ENCODE peak calls at places on chromosome 22, in seven cellular contexts. S is CD4-positive, alpha-beta T cell; P is HCT116; V is cardiac fibroblast; F is CD8-positive, alpha-beta T cell; H is PC-3; D is H1. L is an unnamed sample.

GRCh38 chr22:22185217-22185616 is 59.4 kb upstream of the VPREB1 start:
- DNase-seq in H (no peak), V (no peak), D (no peak), S (no peak), F (no peak), P (no peak), L (no peak)

GRCh38 chr22:35074583-35074982 is 8.6 kb downstream of the ISX start:
- DNase-seq in D (no peak), P (no peak), V (no peak), H (no peak), F (no peak), S (no peak), L (no peak)

GRCh38 chr22:30422481-30423295 is 2.9 kb upstream of the MTFP1 start:
- DNase-seq in V (peak; percentile 86), D (peak; percentile 76), P (peak; percentile 89), F (no peak), H (peak; percentile 94), S (no peak), L (no peak)

GRCh38 chr22:50460942-50461341 is 13.9 kb downstream of the SBF1 start:
- DNase-seq in D (no peak), F (no peak), H (peak; percentile 13), V (no peak), S (no peak), P (no peak), L (no peak)

GRCh38 chr22:41305646-41306045 is 4.3 kb downstream of the ZC3H7B start:
- DNase-seq in V (peak; percentile 48), P (no peak), S (no peak), D (no peak), F (no peak), H (peak; percentile 83), L (no peak)

GRCh38 chr22:22070371-22070824 is 87.8 kb upstream of the TOP3B start:
- DNase-seq in H (peak; percentile 28), S (no peak), P (no peak), V (no peak), D (no peak), F (no peak), L (no peak)

GRCh38 chr22:49413551-49413950 is 414.1 kb downstream of the BRD1 start:
- DNase-seq in P (no peak), S (no peak), H (no peak), F (no peak), D (no peak), V (no peak), L (no peak)

GRCh38 chr22:39150848-39151215 is 1.6 kb downstream of the CBX7 start:
- DNase-seq in H (peak; percentile 22), V (no peak), D (no peak), S (no peak), P (no peak), F (no peak), L (no peak)

GRCh38 chr22:39208013-39208680 is 36.6 kb downstream of the PDGFB start:
- DNase-seq in V (no peak), S (no peak), D (peak; percentile 48), F (no peak), P (no peak), H (no peak), L (no peak)

GRCh38 chr22:45235101-45235777 is 5.5 kb downstream of the KIAA0930 start:
- DNase-seq in H (no peak), S (peak; percentile 13), D (no peak), F (no peak), P (no peak), V (no peak), L (no peak)

GRCh38 chr22:38202437-38203089 is 769 bp downstream of the MAFF start:
- DNase-seq in H (peak; percentile 76), P (no peak), V (peak; percentile 96), S (peak; percentile 47), D (peak; percentile 74), F (no peak), L (peak; percentile 53)

GRCh38 chr22:37300551-37301017 is 18.3 kb downstream of the CYTH4 start:
- DNase-seq in P (no peak), D (no peak), S (peak; percentile 48), V (no peak), F (no peak), H (no peak), L (no peak)

GRCh38 chr22:44403930-44404329 is 91.2 kb upstream of the SHISAL1 start:
- DNase-seq in F (no peak), D (no peak), H (no peak), V (no peak), P (no peak), S (no peak), L (no peak)

GRCh38 chr22:39522567-39523300 is 2.4 kb downstream of the ATF4 start:
- DNase-seq in V (peak; percentile 62), H (peak; percentile 50), S (no peak), D (no peak), F (no peak), P (no peak), L (no peak)

GRCh38 chr22:49449811-49450386 is 377.8 kb downstream of the BRD1 start:
- DNase-seq in D (no peak), V (no peak), P (no peak), F (no peak), S (no peak), H (no peak), L (no peak)

GRCh38 chr22:21951931-21952465 is 650 bp downstream of the PPM1F start:
- DNase-seq in F (no peak), H (peak; percentile 52), D (peak; percentile 74), V (peak; percentile 56), S (peak; percentile 5), P (no peak), L (peak; percentile 32)

GRCh38 chr22:48369789-48370507 is 1457.7 kb downstream of the BRD1 start:
- DNase-seq in H (no peak), P (no peak), S (no peak), F (no peak), D (peak; percentile 66), V (no peak), L (no peak)

GRCh38 chr22:33083212-33083611 is 25.0 kb upstream of the SYN3 start:
- DNase-seq in H (peak; percentile 17), F (no peak), S (no peak), P (no peak), V (no peak), D (no peak), L (no peak)

GRCh38 chr22:36739185-36739584 is 35.6 kb upstream of the CACNG2 start:
- DNase-seq in P (no peak), V (no peak), F (no peak), D (no peak), S (no peak), H (no peak), L (no peak)

GRCh38 chr22:41479671-41480396 is 10.9 kb downstream of the ACO2 start:
- DNase-seq in P (no peak), F (no peak), H (no peak), V (peak; percentile 68), S (no peak), D (peak; percentile 61), L (peak; percentile 12)

GRCh38 chr22:19576460-19577421 is 52.5 kb upstream of the CLDN5 start:
- DNase-seq in D (no peak), P (no peak), V (peak; percentile 66), F (no peak), S (peak; percentile 34), H (peak; percentile 56), L (no peak)

GRCh38 chr22:30399718-30400117 is 2.9 kb downstream of the SEC14L2 start:
- DNase-seq in D (no peak), F (no peak), V (no peak), H (no peak), P (no peak), S (no peak), L (no peak)

GRCh38 chr22:48819232-48819631 is 1008.4 kb downstream of the BRD1 start:
- DNase-seq in V (no peak), F (no peak), H (no peak), S (no peak), P (no peak), D (no peak), L (no peak)

GRCh38 chr22:30397656-30398635 is 1.1 kb downstream of the SEC14L2 start:
- DNase-seq in F (no peak), D (no peak), S (no peak), H (peak; percentile 3), V (no peak), P (no peak), L (no peak)

GRCh38 chr22:44497218-44497903 is 672 bp downstream of the RTL6 start:
- DNase-seq in D (peak; percentile 54), H (no peak), V (peak; percentile 42), P (no peak), S (no peak), F (no peak), L (no peak)

GRCh38 chr22:31287818-31288495 is 4.3 kb downstream of the PIK3IP1 start:
- DNase-seq in F (no peak), S (no peak), V (no peak), D (no peak), P (no peak), H (no peak), L (no peak)

GRCh38 chr22:37454857-37455686 is 27.8 kb upstream of the ELFN2 start:
- DNase-seq in D (no peak), H (peak; percentile 84), S (no peak), F (no peak), P (peak; percentile 85), V (peak; percentile 89), L (no peak)

GRCh38 chr22:44580756-44581435 is 82.9 kb upstream of the RTL6 start:
- DNase-seq in P (no peak), D (no peak), F (no peak), V (no peak), H (no peak), S (no peak), L (no peak)

GRCh38 chr22:35014812-35015211 is 51.1 kb upstream of the ISX start:
- DNase-seq in S (no peak), P (no peak), D (no peak), F (no peak), H (no peak), V (no peak), L (no peak)

GRCh38 chr22:42719133-42719532 is 1.5 kb downstream of the A4GALT start:
- DNase-seq in V (peak; percentile 31), H (no peak), P (no peak), D (no peak), S (no peak), F (no peak), L (no peak)
- TF ChIP-seq CTCF in V (peak; percentile 4), H (no peak), P (no peak), D (no peak), S (no peak), F (no peak), L (peak; percentile 27)

GRCh38 chr22:47125603-47126002 is 363.2 kb downstream of the TBC1D22A start:
- DNase-seq in S (no peak), V (peak; percentile 13), P (peak; percentile 12), F (no peak), D (no peak), H (no peak), L (no peak)
- TF ChIP-seq CTCF in S (no peak), V (peak; percentile 6), P (peak; percentile 66), F (no peak), D (peak; percentile 12), H (peak; percentile 31), L (peak; percentile 22)

DNA sequence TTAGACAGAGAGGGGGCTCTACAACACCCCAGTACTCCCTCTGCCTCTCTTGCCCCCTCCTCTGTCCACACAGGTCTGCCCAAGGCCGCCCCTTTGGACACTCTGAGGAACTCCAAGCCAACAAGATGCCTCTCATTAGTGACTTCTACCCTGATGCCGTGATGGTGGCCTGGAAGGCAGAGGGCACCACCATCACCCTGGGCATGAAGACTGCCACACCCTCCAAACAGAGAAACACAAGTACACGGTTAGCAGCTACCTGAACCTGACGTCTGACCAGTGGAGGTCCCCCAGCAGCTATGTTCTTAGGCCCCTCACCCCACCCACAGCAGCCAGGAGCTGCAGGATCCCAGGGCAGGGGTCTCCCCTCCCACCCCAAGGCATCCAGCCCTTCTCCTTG is 125.1 kb downstream of the MED15 start:
- DNase-seq in V (no peak), D (no peak), H (no peak), S (no peak), F (no peak), P (no peak), L (no peak)
- TF ChIP-seq CTCF in V (no peak), D (no peak), H (no peak), S (no peak), F (no peak), P (no peak), L (no peak)

GRCh38 chr22:27747396-27748256 is 53.9 kb downstream of the MN1 start:
- DNase-seq in F (no peak), P (no peak), D (no peak), V (peak; percentile 82), H (no peak), S (no peak), L (no peak)
- TF ChIP-seq CTCF in F (no peak), P (peak; percentile 59), D (peak; percentile 47), V (peak; percentile 52), H (peak; percentile 29), S (no peak), L (no peak)

L was measured in neural crest cell.